ENCODE peak calls at places on chromosome 22, in seven cellular contexts. One of them, this sample, is unnamed.
A peak's percentile ranks its signal among the peaks of the same experiment; 100 is the strongest.

GRCh38 chr22:24068717-24069116 is 57.6 kb downstream of the CABIN1 start:
- DNase-seq in substantia nigra: no peak
- DNase-seq in stomach: no peak
- DNase-seq in naive thymus-derived CD4-positive, alpha-beta T cell: no peak
- DNase-seq in effector memory CD4-positive, alpha-beta T cell: no peak
- DNase-seq in iPS DF 6.9: no peak
- DNase-seq in colonic mucosa: no peak
- DNase-seq in this sample: no peak

GRCh38 chr22:35727436-35727835 is 9.8 kb downstream of the APOL5 start:
- DNase-seq in naive thymus-derived CD4-positive, alpha-beta T cell: no peak
- DNase-seq in stomach: peak; percentile 24
- DNase-seq in iPS DF 6.9: no peak
- DNase-seq in effector memory CD4-positive, alpha-beta T cell: no peak
- DNase-seq in substantia nigra: no peak
- DNase-seq in colonic mucosa: no peak
- DNase-seq in this sample: peak; percentile 45

GRCh38 chr22:21760640-21761039 is 25.0 kb upstream of the YPEL1 start:
- DNase-seq in stomach: no peak
- DNase-seq in effector memory CD4-positive, alpha-beta T cell: no peak
- DNase-seq in colonic mucosa: no peak
- DNase-seq in iPS DF 6.9: no peak
- DNase-seq in substantia nigra: no peak
- DNase-seq in naive thymus-derived CD4-positive, alpha-beta T cell: no peak
- DNase-seq in this sample: no peak

GRCh38 chr22:48940266-48940987 is 887.2 kb downstream of the BRD1 start:
- DNase-seq in substantia nigra: no peak
- DNase-seq in iPS DF 6.9: no peak
- DNase-seq in colonic mucosa: peak; percentile 4
- DNase-seq in stomach: peak; percentile 21
- DNase-seq in effector memory CD4-positive, alpha-beta T cell: no peak
- DNase-seq in naive thymus-derived CD4-positive, alpha-beta T cell: no peak
- DNase-seq in this sample: peak; percentile 9

GRCh38 chr22:41436322-41437113 is 10.1 kb downstream of the TOB2 start:
- DNase-seq in iPS DF 6.9: no peak
- DNase-seq in effector memory CD4-positive, alpha-beta T cell: no peak
- DNase-seq in substantia nigra: no peak
- DNase-seq in colonic mucosa: no peak
- DNase-seq in stomach: no peak
- DNase-seq in naive thymus-derived CD4-positive, alpha-beta T cell: no peak
- DNase-seq in this sample: no peak

GRCh38 chr22:49869855-49870712 is 16.4 kb downstream of the ZBED4 start:
- DNase-seq in iPS DF 6.9: no peak
- DNase-seq in substantia nigra: no peak
- DNase-seq in colonic mucosa: no peak
- DNase-seq in effector memory CD4-positive, alpha-beta T cell: peak; percentile 27
- DNase-seq in naive thymus-derived CD4-positive, alpha-beta T cell: peak; percentile 51
- DNase-seq in stomach: no peak
- DNase-seq in this sample: no peak

GRCh38 chr22:24506802-24507438 is 11.8 kb downstream of the UPB1 start:
- DNase-seq in substantia nigra: no peak
- DNase-seq in iPS DF 6.9: no peak
- DNase-seq in colonic mucosa: no peak
- DNase-seq in naive thymus-derived CD4-positive, alpha-beta T cell: no peak
- DNase-seq in stomach: no peak
- DNase-seq in effector memory CD4-positive, alpha-beta T cell: no peak
- DNase-seq in this sample: no peak

GRCh38 chr22:36226189-36226588 is 13.1 kb downstream of the APOL2 start:
- DNase-seq in stomach: no peak
- DNase-seq in colonic mucosa: no peak
- DNase-seq in substantia nigra: no peak
- DNase-seq in effector memory CD4-positive, alpha-beta T cell: no peak
- DNase-seq in naive thymus-derived CD4-positive, alpha-beta T cell: no peak
- DNase-seq in iPS DF 6.9: no peak
- DNase-seq in this sample: no peak

GRCh38 chr22:20531154-20531403 is 23.7 kb downstream of the MED15 start:
- DNase-seq in colonic mucosa: no peak
- DNase-seq in naive thymus-derived CD4-positive, alpha-beta T cell: no peak
- DNase-seq in stomach: no peak
- DNase-seq in iPS DF 6.9: no peak
- DNase-seq in effector memory CD4-positive, alpha-beta T cell: no peak
- DNase-seq in substantia nigra: no peak
- DNase-seq in this sample: no peak

GRCh38 chr22:49269928-49270327 is 557.7 kb downstream of the BRD1 start:
- DNase-seq in iPS DF 6.9: no peak
- DNase-seq in effector memory CD4-positive, alpha-beta T cell: no peak
- DNase-seq in stomach: peak; percentile 11
- DNase-seq in colonic mucosa: no peak
- DNase-seq in naive thymus-derived CD4-positive, alpha-beta T cell: no peak
- DNase-seq in substantia nigra: no peak
- DNase-seq in this sample: no peak

GRCh38 chr22:45317551-45318167 is 7.9 kb downstream of the FAM118A start:
- DNase-seq in substantia nigra: peak; percentile 23
- DNase-seq in iPS DF 6.9: no peak
- DNase-seq in naive thymus-derived CD4-positive, alpha-beta T cell: peak; percentile 77
- DNase-seq in stomach: peak; percentile 75
- DNase-seq in colonic mucosa: peak; percentile 75
- DNase-seq in effector memory CD4-positive, alpha-beta T cell: no peak
- DNase-seq in this sample: no peak

GRCh38 chr22:42150727-42151590 is 20.3 kb upstream of the CYP2D6 start:
- DNase-seq in colonic mucosa: no peak
- DNase-seq in effector memory CD4-positive, alpha-beta T cell: no peak
- DNase-seq in substantia nigra: no peak
- DNase-seq in iPS DF 6.9: no peak
- DNase-seq in naive thymus-derived CD4-positive, alpha-beta T cell: no peak
- DNase-seq in stomach: no peak
- DNase-seq in this sample: no peak

DNA sequence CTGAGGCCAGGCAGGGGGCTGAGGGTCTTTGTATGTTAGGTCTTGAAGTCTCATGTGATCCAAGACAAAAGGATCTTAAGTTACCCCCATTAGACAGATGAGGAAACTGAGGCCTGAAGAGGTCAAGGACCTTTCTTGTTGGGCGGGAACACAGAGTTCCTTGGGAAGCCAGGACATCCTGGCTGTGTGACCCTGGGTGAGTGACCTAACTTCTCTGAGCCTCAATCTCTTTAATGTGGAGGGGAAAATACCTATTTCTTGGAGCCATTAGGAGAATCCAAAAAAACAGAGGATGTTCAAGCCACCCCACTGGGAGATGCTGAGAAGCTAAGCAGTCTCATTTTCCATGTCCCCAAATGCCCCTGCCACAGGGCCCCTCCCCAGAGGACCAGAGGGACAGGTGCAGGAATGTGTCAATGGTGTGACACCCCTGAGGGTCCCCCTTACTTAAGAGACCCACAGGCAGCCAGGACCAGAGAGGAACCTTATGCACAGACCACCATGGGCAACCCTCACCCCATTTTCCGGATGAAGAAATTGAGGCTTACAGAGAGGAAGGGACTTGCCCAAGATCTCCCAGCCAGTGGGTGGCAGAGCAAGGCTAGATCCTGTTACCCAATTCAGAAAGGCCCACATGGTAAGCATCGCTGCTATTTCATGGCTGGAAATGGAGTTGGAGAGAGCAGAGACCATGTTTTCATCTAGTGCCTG is 8.0 kb downstream of the RAC2 start:
- DNase-seq in naive thymus-derived CD4-positive, alpha-beta T cell: no peak
- DNase-seq in colonic mucosa: no peak
- DNase-seq in effector memory CD4-positive, alpha-beta T cell: no peak
- DNase-seq in iPS DF 6.9: no peak
- DNase-seq in stomach: no peak
- DNase-seq in substantia nigra: no peak
- DNase-seq in this sample: no peak
- H3K27ac ChIP-seq in naive thymus-derived CD4-positive, alpha-beta T cell: peak overlapping the region; percentile 86
- H3K27ac ChIP-seq in colonic mucosa: no peak overlapping the region
- H3K27ac ChIP-seq in effector memory CD4-positive, alpha-beta T cell: peak overlapping the region; percentile 59
- H3K27ac ChIP-seq in iPS DF 6.9: no peak overlapping the region
- H3K27ac ChIP-seq in stomach: peak overlapping the region; percentile 46
- H3K27ac ChIP-seq in substantia nigra: no peak overlapping the region
- H3K27ac ChIP-seq in this sample: no peak overlapping the region

GRCh38 chr22:26545827-26546226 is 33.6 kb upstream of the TFIP11 start:
- DNase-seq in substantia nigra: no peak
- DNase-seq in naive thymus-derived CD4-positive, alpha-beta T cell: no peak
- DNase-seq in effector memory CD4-positive, alpha-beta T cell: no peak
- DNase-seq in colonic mucosa: no peak
- DNase-seq in iPS DF 6.9: no peak
- DNase-seq in stomach: no peak
- DNase-seq in this sample: no peak

GRCh38 chr22:26545385-26545784 is 33.1 kb upstream of the TFIP11 start:
- DNase-seq in effector memory CD4-positive, alpha-beta T cell: no peak
- DNase-seq in stomach: no peak
- DNase-seq in naive thymus-derived CD4-positive, alpha-beta T cell: no peak
- DNase-seq in substantia nigra: no peak
- DNase-seq in colonic mucosa: no peak
- DNase-seq in iPS DF 6.9: no peak
- DNase-seq in this sample: no peak

GRCh38 chr22:26546282-26546681 is 34.0 kb upstream of the TFIP11 start:
- DNase-seq in iPS DF 6.9: no peak
- DNase-seq in effector memory CD4-positive, alpha-beta T cell: no peak
- DNase-seq in naive thymus-derived CD4-positive, alpha-beta T cell: no peak
- DNase-seq in stomach: no peak
- DNase-seq in colonic mucosa: no peak
- DNase-seq in substantia nigra: no peak
- DNase-seq in this sample: no peak

GRCh38 chr22:26542831-26543230 is 30.6 kb upstream of the TFIP11 start:
- DNase-seq in naive thymus-derived CD4-positive, alpha-beta T cell: no peak
- DNase-seq in stomach: no peak
- DNase-seq in iPS DF 6.9: no peak
- DNase-seq in colonic mucosa: no peak
- DNase-seq in effector memory CD4-positive, alpha-beta T cell: no peak
- DNase-seq in substantia nigra: no peak
- DNase-seq in this sample: no peak

GRCh38 chr22:26544489-26544888 is 32.2 kb upstream of the TFIP11 start:
- DNase-seq in effector memory CD4-positive, alpha-beta T cell: no peak
- DNase-seq in stomach: no peak
- DNase-seq in substantia nigra: no peak
- DNase-seq in colonic mucosa: no peak
- DNase-seq in naive thymus-derived CD4-positive, alpha-beta T cell: no peak
- DNase-seq in iPS DF 6.9: no peak
- DNase-seq in this sample: no peak
- H3K27ac ChIP-seq in effector memory CD4-positive, alpha-beta T cell: no peak overlapping the region
- H3K27ac ChIP-seq in stomach: no peak overlapping the region
- H3K27ac ChIP-seq in substantia nigra: no peak overlapping the region
- H3K27ac ChIP-seq in colonic mucosa: no peak overlapping the region
- H3K27ac ChIP-seq in naive thymus-derived CD4-positive, alpha-beta T cell: no peak overlapping the region
- H3K27ac ChIP-seq in iPS DF 6.9: no peak overlapping the region
- H3K27ac ChIP-seq in this sample: no peak overlapping the region

DNA sequence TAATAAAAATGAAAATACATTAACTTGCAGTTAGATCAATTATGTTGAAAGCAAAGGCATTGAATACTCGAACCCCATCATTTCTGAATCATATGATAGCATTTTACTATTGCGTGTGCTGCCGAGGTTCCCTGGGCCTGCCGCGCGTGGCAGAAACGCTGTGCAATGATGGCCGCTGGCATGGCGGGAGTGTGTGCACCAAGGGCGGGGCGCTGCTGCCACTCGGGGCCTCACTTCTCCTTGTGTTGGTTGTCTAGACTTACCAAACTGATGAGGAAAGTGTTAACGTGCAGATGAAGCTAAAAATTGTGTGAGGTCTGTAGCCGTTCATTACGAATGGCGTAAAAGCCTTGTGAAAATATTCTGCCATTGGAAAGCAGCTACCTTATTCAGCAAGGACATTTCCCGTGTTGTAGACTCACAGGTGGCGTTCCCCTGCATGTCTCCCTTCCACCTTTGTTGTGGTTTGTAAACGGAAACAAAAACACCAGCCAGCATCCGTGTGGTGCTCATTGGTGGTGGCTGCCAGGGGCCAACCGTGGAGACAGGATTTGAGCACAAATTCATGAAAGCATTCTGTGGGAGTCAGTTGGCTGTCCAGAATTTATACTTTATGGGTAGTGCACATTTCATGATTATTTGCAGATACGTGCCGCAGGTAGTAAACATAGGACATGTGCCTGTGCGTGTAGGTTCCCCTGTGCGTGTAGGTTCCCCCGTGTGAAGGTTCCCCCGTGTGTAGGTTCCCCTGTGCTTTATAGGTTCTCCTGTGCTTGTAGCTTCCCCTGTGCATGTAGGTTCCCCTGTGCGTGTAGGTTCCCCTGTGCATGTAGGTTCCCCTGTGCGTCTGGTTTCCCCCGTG is 5.9 kb upstream of the GRAMD4 start:
- DNase-seq in naive thymus-derived CD4-positive, alpha-beta T cell: peak; percentile 87
- DNase-seq in stomach: no peak
- DNase-seq in substantia nigra: no peak
- DNase-seq in iPS DF 6.9: no peak
- DNase-seq in colonic mucosa: no peak
- DNase-seq in effector memory CD4-positive, alpha-beta T cell: peak; percentile 77
- DNase-seq in this sample: no peak
- H3K27ac ChIP-seq in naive thymus-derived CD4-positive, alpha-beta T cell: no peak overlapping the region
- H3K27ac ChIP-seq in stomach: peak overlapping the region; percentile 71
- H3K27ac ChIP-seq in substantia nigra: no peak overlapping the region
- H3K27ac ChIP-seq in iPS DF 6.9: no peak overlapping the region
- H3K27ac ChIP-seq in colonic mucosa: no peak overlapping the region
- H3K27ac ChIP-seq in effector memory CD4-positive, alpha-beta T cell: peak overlapping the region; percentile 35
- H3K27ac ChIP-seq in this sample: no peak overlapping the region

GRCh38 chr22:38255697-38256096 is 17.1 kb downstream of the TMEM184B start:
- DNase-seq in iPS DF 6.9: no peak
- DNase-seq in effector memory CD4-positive, alpha-beta T cell: no peak
- DNase-seq in substantia nigra: no peak
- DNase-seq in stomach: no peak
- DNase-seq in colonic mucosa: no peak
- DNase-seq in naive thymus-derived CD4-positive, alpha-beta T cell: no peak
- DNase-seq in this sample: no peak
- H3K27ac ChIP-seq in iPS DF 6.9: no peak overlapping the region
- H3K27ac ChIP-seq in effector memory CD4-positive, alpha-beta T cell: no peak overlapping the region
- H3K27ac ChIP-seq in substantia nigra: no peak overlapping the region
- H3K27ac ChIP-seq in stomach: peak overlapping the region; percentile 81
- H3K27ac ChIP-seq in colonic mucosa: no peak overlapping the region
- H3K27ac ChIP-seq in naive thymus-derived CD4-positive, alpha-beta T cell: no peak overlapping the region
- H3K27ac ChIP-seq in this sample: peak overlapping the region; percentile 23

GRCh38 chr22:43378011-43378704 is 33.7 kb upstream of the MPPED1 start:
- DNase-seq in stomach: peak; percentile 65
- DNase-seq in iPS DF 6.9: no peak
- DNase-seq in naive thymus-derived CD4-positive, alpha-beta T cell: no peak
- DNase-seq in substantia nigra: no peak
- DNase-seq in colonic mucosa: peak; percentile 34
- DNase-seq in effector memory CD4-positive, alpha-beta T cell: no peak
- DNase-seq in this sample: no peak
- H3K27ac ChIP-seq in stomach: peak overlapping the region; percentile 38
- H3K27ac ChIP-seq in iPS DF 6.9: no peak overlapping the region
- H3K27ac ChIP-seq in naive thymus-derived CD4-positive, alpha-beta T cell: no peak overlapping the region
- H3K27ac ChIP-seq in substantia nigra: no peak overlapping the region
- H3K27ac ChIP-seq in colonic mucosa: no peak overlapping the region
- H3K27ac ChIP-seq in effector memory CD4-positive, alpha-beta T cell: no peak overlapping the region
- H3K27ac ChIP-seq in this sample: no peak overlapping the region

DNA sequence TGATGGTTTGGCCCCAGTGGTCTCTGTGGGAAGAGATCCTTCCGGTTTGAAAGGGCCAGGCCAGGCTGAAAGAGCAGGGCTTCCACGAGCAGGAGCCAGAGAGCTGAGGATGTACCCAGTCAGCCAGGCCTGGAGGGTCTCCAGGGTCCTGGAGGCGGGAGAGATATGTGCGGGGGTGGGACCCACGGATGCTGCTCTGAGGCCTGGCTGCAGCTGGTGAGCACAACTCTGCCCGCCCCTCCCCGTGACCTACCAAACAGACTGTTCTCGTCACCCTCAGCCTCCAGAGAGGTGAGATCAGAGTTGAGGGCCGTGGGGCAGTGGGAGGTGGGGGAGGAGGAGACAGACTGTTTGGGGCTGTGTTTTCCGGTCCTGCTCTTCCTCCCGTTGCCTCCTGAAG is 42.2 kb downstream of the TRIOBP start:
- DNase-seq in effector memory CD4-positive, alpha-beta T cell: no peak
- DNase-seq in colonic mucosa: peak; percentile 48
- DNase-seq in substantia nigra: no peak
- DNase-seq in stomach: no peak
- DNase-seq in naive thymus-derived CD4-positive, alpha-beta T cell: no peak
- DNase-seq in iPS DF 6.9: no peak
- DNase-seq in this sample: no peak
- H3K27ac ChIP-seq in effector memory CD4-positive, alpha-beta T cell: no peak overlapping the region
- H3K27ac ChIP-seq in colonic mucosa: no peak overlapping the region
- H3K27ac ChIP-seq in substantia nigra: no peak overlapping the region
- H3K27ac ChIP-seq in stomach: peak overlapping the region; percentile 95
- H3K27ac ChIP-seq in naive thymus-derived CD4-positive, alpha-beta T cell: no peak overlapping the region
- H3K27ac ChIP-seq in iPS DF 6.9: no peak overlapping the region
- H3K27ac ChIP-seq in this sample: no peak overlapping the region

This sample was measured in dorsolateral prefrontal cortex.